ENCODE peak calls at places on chromosomes 1 and 21, in four cellular contexts. O is activated gamma-delta T cell, H is nephron progenitor cell, Y is NCI-H460. P is an unnamed sample.

GRCh38 chr21:45327458-45328197 is 39.9 kb upstream of the POFUT2 start:
- DNase-seq in O (no peak), H (no peak), Y (no peak), P (no peak)

GRCh38 chr1:17233675-17234074 is 15.2 kb upstream of the PADI3 start:
- DNase-seq in O (no peak), H (no peak), Y (no peak), P (peak)

GRCh38 chr1:221494670-221495069 is 247.2 kb downstream of the DUSP10 start:
- DNase-seq in O (no peak), H (no peak), Y (no peak), P (no peak)

GRCh38 chr1:109299087-109299983 is 7.5 kb downstream of the MYBPHL start:
- DNase-seq in O (no peak), H (no peak), Y (no peak), P (no peak)

GRCh38 chr1:197180252-197180878 is 33.9 kb upstream of the ASPM start:
- DNase-seq in O (no peak), H (no peak), Y (peak), P (peak)

GRCh38 chr1:43185021-43185420 is 12.9 kb downstream of the CFAP57 start:
- DNase-seq in O (no peak), H (no peak), Y (no peak), P (no peak)

GRCh38 chr1:245541389-245541788 is 386.6 kb downstream of the KIF26B start:
- DNase-seq in O (no peak), H (no peak), Y (no peak), P (no peak)

GRCh38 chr1:32413507-32414185 is 19.4 kb upstream of the BSDC1 start:
- DNase-seq in O (no peak), H (peak), Y (peak), P (peak)

GRCh38 chr1:154014154-154014910 is 23.8 kb downstream of the RPS27 start:
- DNase-seq in O (no peak), H (no peak), Y (no peak), P (no peak)

GRCh38 chr1:59487335-59488031 is 190.6 kb downstream of the FGGY start:
- DNase-seq in O (no peak), H (no peak), Y (no peak), P (no peak)

GRCh38 chr1:20074725-20075171 is 4.8 kb downstream of the PLA2G5 start:
- DNase-seq in O (no peak), H (no peak), Y (no peak), P (no peak)

GRCh38 chr1:17886361-17886760 is 131.2 kb downstream of the ACTL8 start:
- DNase-seq in O (no peak), H (no peak), Y (no peak), P (no peak)

GRCh38 chr1:243842978-243843490 is 7.0 kb downstream of the AKT3 start:
- DNase-seq in O (no peak), H (no peak), Y (no peak), P (no peak)

GRCh38 chr1:3418600-3418999 is 35.9 kb upstream of the ARHGEF16 start:
- DNase-seq in O (no peak), H (no peak), Y (no peak), P (no peak)

GRCh38 chr1:201476670-201477344 is 7.8 kb upstream of the PHLDA3 start:
- DNase-seq in O (no peak), H (no peak), Y (no peak), P (no peak)

GRCh38 chr1:64654519-64655341 is 90.1 kb upstream of the RAVER2 start:
- DNase-seq in O (no peak), H (no peak), Y (no peak), P (no peak)

GRCh38 chr21:15060776-15061175 is 4.0 kb downstream of the NRIP1 start:
- DNase-seq in O (no peak), H (no peak), Y (no peak), P (peak)

GRCh38 chr1:12168451-12169160 is 1.8 kb downstream of the TNFRSF1B start:
- DNase-seq in O (no peak), H (no peak), Y (no peak), P (no peak)

GRCh38 chr1:157025321-157025720 is 20.2 kb downstream of the ARHGEF11 start:
- DNase-seq in O (no peak), H (no peak), Y (no peak), P (no peak)

GRCh38 chr1:243461700-243462099 is 205.9 kb downstream of the SDCCAG8 start:
- DNase-seq in O (no peak), H (no peak), Y (no peak), P (no peak)

GRCh38 chr1:40036574-40036973 is 4.0 kb upstream of the CAP1 start:
- DNase-seq in O (no peak), H (no peak), Y (no peak), P (no peak)

GRCh38 chr1:173253046-173253445 is 45.9 kb upstream of the TNFSF4 start:
- DNase-seq in O (no peak), H (no peak), Y (no peak), P (no peak)

GRCh38 chr1:215132156-215132555 is 49.6 kb downstream of the KCNK2 start:
- DNase-seq in O (no peak), H (no peak), Y (peak), P (no peak)

GRCh38 chr1:227780101-227781044 is 35.1 kb upstream of the PRSS38 start:
- DNase-seq in O (no peak), H (no peak), Y (no peak), P (no peak)

GRCh38 chr1:25503551-25504426 is 39.6 kb upstream of the LDLRAP1 start:
- DNase-seq in O (peak), H (peak), Y (peak), P (no peak)

GRCh38 chr1:178311164-178311563 is 185.6 kb downstream of the CLEC20A start:
- DNase-seq in O (no peak), H (no peak), Y (no peak), P (no peak)

P was measured in NCI-H2029 treated with DMSO at 0.1 percent for 48 hours.